ENCODE peak calls at places on chromosomes 11 and 22, in seven cellular contexts. One of them, this sample, is unnamed.

GRCh38 chr11:17152306-17152705 is 55.5 kb downstream of the PIK3C2A start:
- DNase-seq in brain microvascular endothelial cell: no peak
- DNase-seq in HCT116: no peak
- DNase-seq in IMR-90: no peak
- DNase-seq in stomach: no peak
- DNase-seq in lower lobe of right lung: no peak
- DNase-seq in transverse colon: no peak
- DNase-seq in this sample: no peak

GRCh38 chr22:22735695-22736611 is 91.5 kb downstream of the GGTLC2 start:
- DNase-seq in brain microvascular endothelial cell: no peak
- DNase-seq in HCT116: no peak
- DNase-seq in IMR-90: no peak
- DNase-seq in stomach: no peak
- DNase-seq in lower lobe of right lung: no peak
- DNase-seq in transverse colon: no peak
- DNase-seq in this sample: no peak

GRCh38 chr11:35035894-35036408 is 103.0 kb upstream of the CD44 start:
- DNase-seq in brain microvascular endothelial cell: peak; percentile 98
- DNase-seq in HCT116: no peak
- DNase-seq in IMR-90: peak; percentile 94
- DNase-seq in stomach: no peak
- DNase-seq in lower lobe of right lung: no peak
- DNase-seq in transverse colon: no peak
- DNase-seq in this sample: peak; percentile 94

GRCh38 chr22:35046744-35047462 is 19.1 kb upstream of the ISX start:
- DNase-seq in brain microvascular endothelial cell: no peak
- DNase-seq in HCT116: no peak
- DNase-seq in IMR-90: no peak
- DNase-seq in stomach: no peak
- DNase-seq in lower lobe of right lung: no peak
- DNase-seq in transverse colon: no peak
- DNase-seq in this sample: no peak

GRCh38 chr11:35276396-35276795 is 137.4 kb downstream of the CD44 start:
- DNase-seq in brain microvascular endothelial cell: no peak
- DNase-seq in HCT116: no peak
- DNase-seq in IMR-90: peak; percentile 39
- DNase-seq in stomach: peak; percentile 33
- DNase-seq in lower lobe of right lung: no peak
- DNase-seq in transverse colon: no peak
- DNase-seq in this sample: no peak

GRCh38 chr11:14396289-14396688 is 37.3 kb upstream of the RRAS2 start:
- DNase-seq in brain microvascular endothelial cell: no peak
- DNase-seq in HCT116: no peak
- DNase-seq in IMR-90: no peak
- DNase-seq in stomach: no peak
- DNase-seq in lower lobe of right lung: no peak
- DNase-seq in transverse colon: no peak
- DNase-seq in this sample: peak; percentile 31

GRCh38 chr22:45263790-45264269 is 20.9 kb upstream of the UPK3A start:
- DNase-seq in brain microvascular endothelial cell: peak; percentile 61
- DNase-seq in HCT116: peak; percentile 46
- DNase-seq in IMR-90: peak; percentile 84
- DNase-seq in stomach: peak; percentile 78
- DNase-seq in lower lobe of right lung: peak; percentile 77
- DNase-seq in transverse colon: peak; percentile 72
- DNase-seq in this sample: peak; percentile 81

GRCh38 chr11:3840870-3841425 is at the start of gene RHOG:
- DNase-seq in brain microvascular endothelial cell: no peak
- DNase-seq in HCT116: no peak
- DNase-seq in IMR-90: peak; percentile 76
- DNase-seq in stomach: peak; percentile 81
- DNase-seq in lower lobe of right lung: peak; percentile 90
- DNase-seq in transverse colon: peak; percentile 88
- DNase-seq in this sample: peak; percentile 87

GRCh38 chr11:76690736-76691135 is 20.2 kb upstream of the LRRC32 start:
- DNase-seq in brain microvascular endothelial cell: no peak
- DNase-seq in HCT116: no peak
- DNase-seq in IMR-90: peak; percentile 86
- DNase-seq in stomach: no peak
- DNase-seq in lower lobe of right lung: no peak
- DNase-seq in transverse colon: no peak
- DNase-seq in this sample: peak; percentile 79

GRCh38 chr11:96969251-96969650 is 579.4 kb downstream of the JRKL start:
- DNase-seq in brain microvascular endothelial cell: no peak
- DNase-seq in HCT116: no peak
- DNase-seq in IMR-90: no peak
- DNase-seq in stomach: no peak
- DNase-seq in lower lobe of right lung: no peak
- DNase-seq in transverse colon: no peak
- DNase-seq in this sample: no peak

GRCh38 chr22:39236321-39237275 is 8.2 kb downstream of the PDGFB start:
- DNase-seq in brain microvascular endothelial cell: peak; percentile 51
- DNase-seq in HCT116: no peak
- DNase-seq in IMR-90: no peak
- DNase-seq in stomach: peak; percentile 76
- DNase-seq in lower lobe of right lung: peak; percentile 51
- DNase-seq in transverse colon: peak; percentile 45
- DNase-seq in this sample: no peak

GRCh38 chr11:111797145-111797581 is 31.0 kb upstream of the PPP2R1B start:
- DNase-seq in brain microvascular endothelial cell: no peak
- DNase-seq in HCT116: no peak
- DNase-seq in IMR-90: peak; percentile 53
- DNase-seq in stomach: no peak
- DNase-seq in lower lobe of right lung: no peak
- DNase-seq in transverse colon: peak; percentile 12
- DNase-seq in this sample: peak; percentile 63

GRCh38 chr11:90446207-90446606 is 223.4 kb upstream of the CHORDC1 start:
- DNase-seq in brain microvascular endothelial cell: no peak
- DNase-seq in HCT116: no peak
- DNase-seq in IMR-90: no peak
- DNase-seq in stomach: no peak
- DNase-seq in lower lobe of right lung: no peak
- DNase-seq in transverse colon: no peak
- DNase-seq in this sample: no peak

GRCh38 chr11:134516529-134516928 is 104.5 kb upstream of the B3GAT1 start:
- DNase-seq in brain microvascular endothelial cell: no peak
- DNase-seq in HCT116: no peak
- DNase-seq in IMR-90: no peak
- DNase-seq in stomach: no peak
- DNase-seq in lower lobe of right lung: peak; percentile 36
- DNase-seq in transverse colon: peak; percentile 9
- DNase-seq in this sample: no peak

GRCh38 chr11:91085985-91086384 is 863.1 kb upstream of the CHORDC1 start:
- DNase-seq in brain microvascular endothelial cell: no peak
- DNase-seq in HCT116: no peak
- DNase-seq in IMR-90: no peak
- DNase-seq in stomach: no peak
- DNase-seq in lower lobe of right lung: no peak
- DNase-seq in transverse colon: no peak
- DNase-seq in this sample: peak; percentile 2

GRCh38 chr22:35645646-35646045 is 2.6 kb upstream of the APOL6 start:
- DNase-seq in brain microvascular endothelial cell: no peak
- DNase-seq in HCT116: no peak
- DNase-seq in IMR-90: no peak
- DNase-seq in stomach: no peak
- DNase-seq in lower lobe of right lung: no peak
- DNase-seq in transverse colon: no peak
- DNase-seq in this sample: no peak

GRCh38 chr11:61007383-61007970 is 36.0 kb downstream of the CD6 start:
- DNase-seq in brain microvascular endothelial cell: no peak
- DNase-seq in HCT116: no peak
- DNase-seq in IMR-90: no peak
- DNase-seq in stomach: no peak
- DNase-seq in lower lobe of right lung: no peak
- DNase-seq in transverse colon: peak; percentile 44
- DNase-seq in this sample: no peak

GRCh38 chr11:69644071-69644961 is 3.4 kb downstream of the CCND1 start:
- DNase-seq in brain microvascular endothelial cell: peak; percentile 70
- DNase-seq in HCT116: no peak
- DNase-seq in IMR-90: peak; percentile 92
- DNase-seq in stomach: peak; percentile 87
- DNase-seq in lower lobe of right lung: peak; percentile 92
- DNase-seq in transverse colon: peak; percentile 67
- DNase-seq in this sample: peak; percentile 86
- TF ChIP-seq CTCF in brain microvascular endothelial cell: peak; percentile 46
- TF ChIP-seq CTCF in HCT116: no peak
- TF ChIP-seq CTCF in IMR-90: peak; percentile 56
- TF ChIP-seq CTCF in stomach: peak; percentile 21
- TF ChIP-seq CTCF in lower lobe of right lung: peak; percentile 42
- TF ChIP-seq CTCF in transverse colon: no peak
- TF ChIP-seq CTCF in this sample: peak; percentile 34

GRCh38 chr11:120067361-120068113 is 70.4 kb downstream of the TRIM29 start:
- DNase-seq in brain microvascular endothelial cell: no peak
- DNase-seq in HCT116: no peak
- DNase-seq in IMR-90: no peak
- DNase-seq in stomach: no peak
- DNase-seq in lower lobe of right lung: no peak
- DNase-seq in transverse colon: no peak
- DNase-seq in this sample: no peak
- H3K4me3 ChIP-seq in brain microvascular endothelial cell: no peak overlapping the region
- H3K4me3 ChIP-seq in HCT116: no peak overlapping the region
- H3K4me3 ChIP-seq in IMR-90: no peak overlapping the region
- H3K4me3 ChIP-seq in stomach: no peak overlapping the region
- H3K4me3 ChIP-seq in lower lobe of right lung: no peak overlapping the region
- H3K4me3 ChIP-seq in transverse colon: no peak overlapping the region
- H3K4me3 ChIP-seq in this sample: no peak overlapping the region

GRCh38 chr11:123247813-123248379 is 52.8 kb upstream of the CLMP start:
- DNase-seq in brain microvascular endothelial cell: no peak
- DNase-seq in HCT116: no peak
- DNase-seq in IMR-90: no peak
- DNase-seq in stomach: no peak
- DNase-seq in lower lobe of right lung: no peak
- DNase-seq in transverse colon: no peak
- DNase-seq in this sample: no peak
- TF ChIP-seq CTCF in brain microvascular endothelial cell: no peak
- TF ChIP-seq CTCF in HCT116: no peak
- TF ChIP-seq CTCF in IMR-90: no peak
- TF ChIP-seq CTCF in stomach: no peak
- TF ChIP-seq CTCF in lower lobe of right lung: no peak
- TF ChIP-seq CTCF in transverse colon: no peak
- TF ChIP-seq CTCF in this sample: no peak

DNA sequence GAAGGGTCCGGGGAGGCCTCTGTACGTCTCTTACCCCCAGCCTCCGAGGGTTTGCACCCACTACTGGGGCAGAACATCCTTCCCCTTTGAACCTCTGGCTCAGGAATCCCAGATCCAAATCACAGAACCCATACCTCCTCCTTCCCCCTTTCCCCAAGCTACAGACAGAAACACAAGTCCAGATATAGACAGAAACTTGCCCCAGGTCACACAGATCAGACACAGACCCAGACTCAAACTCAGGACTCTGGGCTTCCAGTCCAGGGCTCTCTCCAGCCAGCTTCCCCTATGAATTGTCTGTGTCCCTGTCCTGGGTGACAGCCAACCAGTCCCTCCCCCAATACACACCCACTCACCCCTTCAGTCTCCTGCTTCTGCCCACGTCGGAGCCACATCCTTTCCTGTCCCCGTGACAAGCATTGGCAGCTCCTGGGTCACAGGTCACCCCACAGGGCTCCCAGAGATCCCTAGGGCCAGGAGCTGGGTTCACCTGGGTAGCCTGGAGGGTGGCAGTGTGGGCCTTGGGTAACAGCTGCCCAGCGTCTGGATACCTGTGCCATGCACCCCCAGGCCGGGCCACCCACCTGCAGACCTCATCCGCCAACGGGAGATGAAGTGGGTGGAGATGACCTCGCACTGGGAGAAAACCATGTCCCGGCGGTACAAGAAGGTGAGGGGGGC is 772 bp downstream of the TBC1D10C start:
- DNase-seq in brain microvascular endothelial cell: no peak
- DNase-seq in HCT116: no peak
- DNase-seq in IMR-90: no peak
- DNase-seq in stomach: no peak
- DNase-seq in lower lobe of right lung: peak; percentile 76
- DNase-seq in transverse colon: no peak
- DNase-seq in this sample: no peak
- H3K4me3 ChIP-seq in brain microvascular endothelial cell: no peak overlapping the region
- H3K4me3 ChIP-seq in HCT116: no peak overlapping the region
- H3K4me3 ChIP-seq in IMR-90: no peak overlapping the region
- H3K4me3 ChIP-seq in stomach: peak overlapping the region; percentile 42
- H3K4me3 ChIP-seq in lower lobe of right lung: peak overlapping the region; percentile 55
- H3K4me3 ChIP-seq in transverse colon: peak overlapping the region; percentile 39
- H3K4me3 ChIP-seq in this sample: no peak overlapping the region

GRCh38 chr11:84243629-84244263 is 957.6 kb upstream of the CCDC90B start:
- DNase-seq in brain microvascular endothelial cell: no peak
- DNase-seq in HCT116: no peak
- DNase-seq in IMR-90: no peak
- DNase-seq in stomach: no peak
- DNase-seq in lower lobe of right lung: no peak
- DNase-seq in transverse colon: no peak
- DNase-seq in this sample: no peak

GRCh38 chr11:84249344-84250135 is 963.4 kb upstream of the CCDC90B start:
- DNase-seq in brain microvascular endothelial cell: no peak
- DNase-seq in HCT116: no peak
- DNase-seq in IMR-90: no peak
- DNase-seq in stomach: no peak
- DNase-seq in lower lobe of right lung: no peak
- DNase-seq in transverse colon: no peak
- DNase-seq in this sample: no peak

GRCh38 chr11:84250834-84251613 is 964.9 kb upstream of the CCDC90B start:
- DNase-seq in brain microvascular endothelial cell: no peak
- DNase-seq in HCT116: no peak
- DNase-seq in IMR-90: no peak
- DNase-seq in stomach: no peak
- DNase-seq in lower lobe of right lung: no peak
- DNase-seq in transverse colon: no peak
- DNase-seq in this sample: no peak

GRCh38 chr11:84247931-84248330 is 961.8 kb upstream of the CCDC90B start:
- DNase-seq in brain microvascular endothelial cell: no peak
- DNase-seq in HCT116: no peak
- DNase-seq in IMR-90: no peak
- DNase-seq in stomach: no peak
- DNase-seq in lower lobe of right lung: no peak
- DNase-seq in transverse colon: no peak
- DNase-seq in this sample: no peak

DNA sequence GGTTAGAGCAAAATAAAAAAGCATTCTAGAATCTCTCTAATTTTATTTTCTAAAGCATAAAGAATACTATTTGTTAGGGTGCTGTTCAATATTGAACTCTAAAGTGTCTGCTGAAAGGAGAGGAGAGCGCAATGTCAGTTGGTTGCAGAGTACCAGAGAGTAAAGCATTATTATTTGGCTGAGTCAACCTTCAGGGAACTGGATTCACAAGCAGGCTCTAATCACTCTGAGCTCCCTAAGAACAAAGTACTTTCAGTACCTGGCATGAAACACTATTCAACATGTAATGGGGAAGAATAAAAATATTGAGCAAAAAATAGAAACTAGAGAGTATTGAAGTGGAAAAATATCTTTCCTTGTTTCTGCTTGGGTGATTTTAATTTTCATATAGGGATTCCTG is 961.0 kb upstream of the CCDC90B start:
- DNase-seq in brain microvascular endothelial cell: no peak
- DNase-seq in HCT116: no peak
- DNase-seq in IMR-90: no peak
- DNase-seq in stomach: no peak
- DNase-seq in lower lobe of right lung: no peak
- DNase-seq in transverse colon: no peak
- DNase-seq in this sample: no peak
- TF ChIP-seq CTCF in brain microvascular endothelial cell: no peak
- TF ChIP-seq CTCF in HCT116: no peak
- TF ChIP-seq CTCF in IMR-90: no peak
- TF ChIP-seq CTCF in stomach: no peak
- TF ChIP-seq CTCF in lower lobe of right lung: no peak
- TF ChIP-seq CTCF in transverse colon: no peak
- TF ChIP-seq CTCF in this sample: no peak